ENCODE peak calls at places on chromosomes 6 and 20, in four cellular contexts. I is psoas muscle, E is PC-9, K is PC-3. V is an unnamed sample. For H3K4me1, the result is how much of the 10 kb centered on the place peaks cover.

GRCh38 chr6:10033223-10033829 is 381.5 kb downstream of the TFAP2A start:
- DNase-seq in I (no peak), E (peak), K (peak), V (no peak)

GRCh38 chr20:49868538-49868937 is 46.8 kb downstream of the SPATA2 start:
- DNase-seq in I (no peak), E (no peak), K (no peak), V (no peak)

GRCh38 chr6:157428418-157429202 is 47.6 kb downstream of the ZDHHC14 start:
- DNase-seq in I (no peak), E (peak), K (peak), V (no peak)

GRCh38 chr20:24469116-24470030 is at the start of gene SYNDIG1:
- DNase-seq in I (no peak), E (no peak), K (no peak), V (no peak)

GRCh38 chr20:20498081-20498861 is 130.4 kb downstream of the INSM1 start:
- DNase-seq in I (no peak), E (no peak), K (peak), V (peak)

GRCh38 chr20:41360831-41361756 is 5.5 kb downstream of the EMILIN3 start:
- DNase-seq in I (no peak), E (no peak), K (no peak), V (no peak)

GRCh38 chr20:57647006-57647932 is 27.0 kb upstream of the ZBP1 start:
- DNase-seq in I (no peak), E (no peak), K (no peak), V (no peak)

GRCh38 chr20:58781138-58781537 is 69.6 kb downstream of the GNAS-AS1 start:
- DNase-seq in I (no peak), E (no peak), K (no peak), V (no peak)

GRCh38 chr6:15425947-15426346 is 180.1 kb downstream of the JARID2 start:
- DNase-seq in I (no peak), E (no peak), K (no peak), V (no peak)

GRCh38 chr6:10262505-10262904 is 152.4 kb downstream of the TFAP2A start:
- DNase-seq in I (no peak), E (no peak), K (no peak), V (no peak)

GRCh38 chr6:44073612-44074382 is 53.5 kb downstream of the MRPL14 start:
- DNase-seq in I (no peak), E (no peak), K (no peak), V (peak)

GRCh38 chr6:140784573-140784972 is 1348.2 kb upstream of the GJE1 start:
- DNase-seq in I (no peak), E (no peak), K (peak), V (peak)

GRCh38 chr6:140183881-140184280 is 809.4 kb upstream of the CITED2 start:
- DNase-seq in I (no peak), E (no peak), K (no peak), V (no peak)

GRCh38 chr20:49846206-49846807 is 33.7 kb downstream of the SLC9A8 start:
- DNase-seq in I (no peak), E (peak), K (peak), V (peak)

GRCh38 chr6:167705211-167705750 is 121.4 kb upstream of the AFDN start:
- DNase-seq in I (no peak), E (no peak), K (no peak), V (no peak)

GRCh38 chr6:69072796-69073195 is 437.7 kb downstream of the ADGRB3 start:
- DNase-seq in I (no peak), E (no peak), K (no peak), V (no peak)

GRCh38 chr6:99739526-99739925 is 132.9 kb downstream of the PRDM13 start:
- DNase-seq in I (peak), E (no peak), K (no peak), V (no peak)

GRCh38 chr6:139964737-139965136 is 590.3 kb upstream of the CITED2 start:
- DNase-seq in I (no peak), E (no peak), K (no peak), V (no peak)

GRCh38 chr6:39314273-39314790 is at the start of gene KCNK17:
- DNase-seq in I (no peak), E (no peak), K (no peak), V (no peak)

GRCh38 chr20:10481671-10482070 is 46.6 kb downstream of the SLX4IP start:
- DNase-seq in I (no peak), E (no peak), K (no peak), V (no peak)

GRCh38 chr6:163443985-163444553 is 29.6 kb downstream of the QKI start:
- DNase-seq in I (no peak), E (no peak), K (no peak), V (no peak)

GRCh38 chr6:19562468-19562867 is 274.7 kb upstream of the ID4 start:
- DNase-seq in I (no peak), E (no peak), K (no peak), V (no peak)

GRCh38 chr6:86724695-86725094 is 212.6 kb upstream of the HTR1E start:
- DNase-seq in I (no peak), E (no peak), K (no peak), V (no peak)

GRCh38 chr20:36313936-36314335 is 7.8 kb downstream of the DLGAP4 start:
- DNase-seq in I (peak), E (no peak), K (no peak), V (no peak)

GRCh38 chr20:25249198-25249931 is 1.5 kb downstream of the PYGB start:
- DNase-seq in I (no peak), E (no peak), K (peak), V (no peak)

GRCh38 chr6:122322824-122323223 is 76.6 kb upstream of the HSF2 start:
- DNase-seq in I (no peak), E (peak), K (no peak), V (peak)

GRCh38 chr6:27562027-27562410 is 89.1 kb upstream of the ZNF184 start:
- DNase-seq in I (no peak), E (no peak), K (no peak), V (no peak)

GRCh38 chr6:129889580-129889979 is 28.5 kb upstream of the TMEM244 start:
- DNase-seq in I (no peak), E (no peak), K (peak), V (peak)

GRCh38 chr6:85390105-85390728 is 59.7 kb upstream of the NT5E start:
- DNase-seq in I (no peak), E (no peak), K (no peak), V (no peak)

GRCh38 chr6:79296211-79296610 is 61.7 kb upstream of the HMGN3 start:
- DNase-seq in I (no peak), E (no peak), K (peak), V (no peak)

GRCh38 chr6:52541135-52541534 is 35.7 kb downstream of the TRAM2 start:
- DNase-seq in I (no peak), E (no peak), K (no peak), V (no peak)
- H3K4me1 ChIP-seq in I (under half), E (under half), K (half or more), V (under half)

DNA sequence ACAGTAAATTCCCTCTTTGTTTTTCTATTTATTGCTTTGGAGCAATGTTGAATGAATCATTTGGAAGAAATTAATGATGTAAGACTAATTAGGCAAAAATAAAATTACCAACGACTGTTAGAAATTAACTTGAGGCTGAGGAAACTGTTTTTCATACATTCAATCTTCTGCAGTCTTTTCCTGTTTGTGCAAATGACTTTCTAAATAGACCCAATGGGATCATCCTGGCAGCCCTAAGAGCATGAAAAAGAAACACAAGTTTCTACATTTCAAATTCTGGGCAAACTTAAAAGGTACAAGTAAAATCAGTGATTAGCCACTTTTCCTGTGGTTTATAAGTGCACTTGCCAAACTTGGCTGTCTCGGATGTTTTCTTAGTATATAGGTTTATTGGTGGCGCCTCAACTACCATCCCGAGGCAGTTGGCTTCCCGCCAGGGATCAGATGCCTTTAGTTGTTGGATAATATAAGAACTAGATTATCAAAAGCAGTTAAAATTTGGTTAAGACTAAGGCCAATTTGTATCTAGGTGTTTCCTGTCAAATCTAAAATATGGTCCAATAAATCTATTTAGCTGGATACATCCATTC is 181.2 kb downstream of the ISM1 start:
- DNase-seq in I (no peak), E (no peak), K (peak), V (no peak)
- H3K4me3 ChIP-seq in I (no peak), E (no peak), K (no peak), V (no peak)

GRCh38 chr6:36536873-36537547 is 10.3 kb downstream of the STK38 start:
- DNase-seq in I (no peak), E (no peak), K (peak), V (no peak)
- H3K4me1 ChIP-seq in I (under half), E (under half), K (under half), V (under half)

GRCh38 chr20:38435555-38435939 is 419 bp upstream of the SNHG17 start:
- DNase-seq in I (no peak), E (no peak), K (peak), V (peak)
- H3K4me3 ChIP-seq in I (peak), E (peak), K (peak), V (no peak)

GRCh38 chr20:60064554-60064953 is 106.3 kb downstream of the CDH26 start:
- DNase-seq in I (no peak), E (no peak), K (no peak), V (no peak)

GRCh38 chr20:60063739-60064138 is 105.5 kb downstream of the CDH26 start:
- DNase-seq in I (no peak), E (no peak), K (no peak), V (no peak)

GRCh38 chr20:60060006-60060557 is 101.9 kb downstream of the CDH26 start:
- DNase-seq in I (no peak), E (no peak), K (no peak), V (no peak)

GRCh38 chr20:60060593-60060992 is 102.4 kb downstream of the CDH26 start:
- DNase-seq in I (peak), E (no peak), K (no peak), V (no peak)

GRCh38 chr20:60062431-60063336 is 104.5 kb downstream of the CDH26 start:
- DNase-seq in I (peak), E (no peak), K (no peak), V (peak)
- H3K4me1 ChIP-seq in I (half or more), E (under half), K (under half), V (under half)